ENCODE peak calls at places on chromosomes 1 and 21, in five cellular contexts. I is H1, D is IMR-90, O is neuronal stem cell, Y is trophoblast cell. L is an unnamed sample.

GRCh38 chr1:3553166-3553939 is 58.0 kb downstream of the MEGF6 start:
- DNase-seq in O (no peak), I (no peak), D (peak; percentile 31), Y (peak; percentile 34), L (no peak)

GRCh38 chr1:20847619-20848080 is 60.5 kb upstream of the HP1BP3 start:
- DNase-seq in D (peak; percentile 72), O (no peak), Y (no peak), I (no peak), L (no peak)

GRCh38 chr1:246365708-246366107 is 141.4 kb downstream of the SMYD3 start:
- DNase-seq in O (no peak), D (no peak), Y (no peak), I (no peak), L (no peak)

GRCh38 chr1:178382372-178382771 is 114.4 kb downstream of the CLEC20A start:
- DNase-seq in Y (no peak), I (no peak), O (no peak), D (no peak), L (no peak)

GRCh38 chr1:156926175-156926574 is 5.7 kb downstream of the LRRC71 start:
- DNase-seq in I (no peak), D (peak; percentile 56), Y (no peak), O (no peak), L (peak; percentile 88)

GRCh38 chr1:223556414-223557124 is 108.9 kb downstream of the CAPN8 start:
- DNase-seq in I (peak; percentile 93), Y (peak; percentile 21), D (peak; percentile 1), O (peak; percentile 51), L (no peak)

GRCh38 chr1:205568469-205569361 is 63.1 kb downstream of the ELK4 start:
- DNase-seq in O (no peak), Y (no peak), I (peak; percentile 51), D (no peak), L (no peak)

GRCh38 chr1:90725341-90725960 is 8.3 kb upstream of the BARHL2 start:
- DNase-seq in I (peak; percentile 67), O (no peak), Y (no peak), D (no peak), L (peak; percentile 20)

GRCh38 chr1:61084560-61084991 is 2.2 kb downstream of the NFIA start:
- DNase-seq in Y (no peak), I (no peak), O (no peak), D (no peak), L (no peak)

GRCh38 chr1:43509007-43509739 is 21.5 kb upstream of the PTPRF start:
- DNase-seq in I (peak; percentile 29), D (no peak), O (no peak), Y (no peak), L (no peak)

GRCh38 chr21:14581902-14582457 is 35.9 kb upstream of the SAMSN1 start:
- DNase-seq in D (no peak), O (no peak), Y (peak; percentile 19), I (no peak), L (peak; percentile 13)

GRCh38 chr1:21869620-21870121 is 57.6 kb downstream of the LDLRAD2 start:
- DNase-seq in I (no peak), Y (peak; percentile 16), D (peak; percentile 83), O (no peak), L (peak; percentile 85)

GRCh38 chr21:17089121-17089520 is 423.7 kb upstream of the CXADR start:
- DNase-seq in O (no peak), I (no peak), D (no peak), Y (no peak), L (no peak)

GRCh38 chr1:223331929-223332328 is 32.0 kb downstream of the SUSD4 start:
- DNase-seq in Y (no peak), I (no peak), D (peak; percentile 72), O (no peak), L (no peak)

GRCh38 chr1:46735708-46736324 is 16.9 kb upstream of the EFCAB14 start:
- DNase-seq in Y (no peak), O (peak; percentile 75), I (peak; percentile 72), D (peak; percentile 60), L (peak; percentile 68)

GRCh38 chr21:39084979-39085729 is 98.1 kb downstream of the PSMG1 start:
- DNase-seq in Y (no peak), O (no peak), D (no peak), I (no peak), L (no peak)

GRCh38 chr1:4794020-4794780 is 139.8 kb downstream of the AJAP1 start:
- DNase-seq in O (no peak), D (no peak), I (no peak), Y (no peak), L (no peak)

GRCh38 chr1:201895120-201895665 is 6.5 kb downstream of the SHISA4 start:
- DNase-seq in D (no peak), Y (no peak), I (no peak), O (no peak), L (no peak)

GRCh38 chr21:25831300-25831699 is 96.5 kb downstream of the GABPA start:
- DNase-seq in O (no peak), D (peak; percentile 39), I (no peak), Y (no peak), L (no peak)

GRCh38 chr1:193707271-193708015 is 521.0 kb upstream of the B3GALT2 start:
- DNase-seq in D (peak; percentile 75), I (no peak), Y (no peak), O (no peak), L (peak; percentile 75)

GRCh38 chr21:24050233-24050632 is 1557.0 kb downstream of the MRPL39 start:
- DNase-seq in O (no peak), Y (no peak), I (no peak), D (no peak), L (no peak)

GRCh38 chr1:216523449-216524190 is 100.4 kb upstream of the USH2A start:
- DNase-seq in Y (no peak), D (peak; percentile 87), I (no peak), O (no peak), L (peak; percentile 61)

GRCh38 chr1:218171302-218171893 is 113.7 kb upstream of the RRP15 start:
- DNase-seq in O (peak; percentile 32), I (no peak), Y (peak; percentile 3), D (peak; percentile 49), L (peak; percentile 52)

GRCh38 chr1:182196897-182197546 is 135.5 kb upstream of the ZNF648 start:
- DNase-seq in Y (no peak), O (no peak), D (no peak), I (no peak), L (no peak)

GRCh38 chr21:28805885-28806284 is 186.8 kb downstream of the LTN1 start:
- DNase-seq in D (peak; percentile 97), O (no peak), I (no peak), Y (no peak), L (peak; percentile 87)

GRCh38 chr1:66401244-66401643 is 132.7 kb upstream of the SGIP1 start:
- DNase-seq in I (no peak), O (no peak), Y (no peak), D (no peak), L (no peak)

GRCh38 chr1:156616463-156616862 is 2.8 kb upstream of the HAPLN2 start:
- DNase-seq in Y (no peak), I (no peak), O (no peak), D (peak; percentile 45), L (peak; percentile 93)

GRCh38 chr1:35544976-35545375 is 12.2 kb downstream of the KIAA0319L start:
- DNase-seq in Y (no peak), O (no peak), I (no peak), D (peak; percentile 45), L (peak; percentile 67)

GRCh38 chr1:8629241-8630091 is 188.0 kb downstream of the RERE start:
- DNase-seq in I (no peak), O (no peak), Y (no peak), D (peak; percentile 76), L (peak; percentile 77)

GRCh38 chr1:3393024-3393986 is 61.2 kb upstream of the ARHGEF16 start:
- DNase-seq in I (peak; percentile 68), O (peak; percentile 71), Y (no peak), D (peak; percentile 12), L (peak; percentile 11)

GRCh38 chr1:31957701-31958674 is 19.8 kb upstream of the PTP4A2 start:
- DNase-seq in Y (no peak), I (no peak), O (no peak), D (no peak), L (no peak)

GRCh38 chr1:53586765-53587164 is 127.6 kb downstream of the DMRTB1 start:
- DNase-seq in Y (no peak), I (no peak), D (no peak), O (no peak), L (no peak)

GRCh38 chr1:150168960-150169565 is 19.3 kb downstream of the PLEKHO1 start:
- DNase-seq in O (no peak), Y (peak; percentile 58), D (peak; percentile 63), I (peak; percentile 86), L (peak; percentile 69)

GRCh38 chr1:86913896-86914634 is at the start of gene SELENOF:
- DNase-seq in I (peak; percentile 95), D (peak; percentile 100), Y (peak; percentile 100), O (peak; percentile 100), L (peak; percentile 100)

GRCh38 chr1:86915737-86916235 is 1.4 kb downstream of the HS2ST1 start:
- DNase-seq in D (no peak), Y (no peak), O (no peak), I (no peak), L (no peak)

GRCh38 chr1:86913399-86913895 is 479 bp downstream of the SELENOF start:
- DNase-seq in I (no peak), D (peak; percentile 48), Y (peak; percentile 6), O (no peak), L (peak; percentile 80)

GRCh38 chr1:86914998-86915736 is 732 bp downstream of the HS2ST1 start:
- DNase-seq in O (peak; percentile 59), Y (peak; percentile 33), D (peak; percentile 53), I (peak; percentile 73), L (peak; percentile 75)

GRCh38 chr1:86914635-86914997 is at the start of gene HS2ST1:
- DNase-seq in O (no peak), I (no peak), D (no peak), Y (no peak), L (no peak)
- H3K23ac ChIP-seq in O (peak within 1 kb of the TSS; percentile 87), I (no peak within 1 kb of the TSS), D (peak within 1 kb of the TSS; percentile 99), Y (peak within 1 kb of the TSS; percentile 18), L (peak within 1 kb of the TSS; percentile 99)

GRCh38 chr1:172629170-172629569 is 29.7 kb upstream of the FASLG start:
- DNase-seq in D (no peak), Y (no peak), O (no peak), I (no peak), L (no peak)

GRCh38 chr1:172628416-172628815 is 30.5 kb upstream of the FASLG start:
- DNase-seq in O (no peak), Y (no peak), I (no peak), D (peak; percentile 79), L (peak; percentile 18)

GRCh38 chr1:172629638-172630037 is 29.3 kb upstream of the FASLG start:
- DNase-seq in I (no peak), O (no peak), Y (no peak), D (no peak), L (no peak)

GRCh38 chr1:172630868-172631267 is 28.0 kb upstream of the FASLG start:
- DNase-seq in D (peak; percentile 62), O (no peak), I (no peak), Y (no peak), L (no peak)

GRCh38 chr1:172630060-172630818 is 28.7 kb upstream of the FASLG start:
- DNase-seq in D (peak; percentile 61), O (no peak), Y (no peak), I (no peak), L (no peak)
- H2AFZ ChIP-seq in D (peak overlapping the region; percentile 80), O (no peak overlapping the region), Y (no peak overlapping the region), I (no peak overlapping the region), L (no peak overlapping the region)

GRCh38 chr1:200035956-200036615 is 8.6 kb downstream of the NR5A2 start:
- DNase-seq in I (peak; percentile 72), D (no peak), O (peak; percentile 12), Y (no peak), L (peak; percentile 11)
- H3K4me3 ChIP-seq in I (peak overlapping the region; percentile 63), D (no peak overlapping the region), O (no peak overlapping the region), Y (peak overlapping the region; percentile 12), L (no peak overlapping the region)

GRCh38 chr1:111184648-111185047 is 15.8 kb downstream of the DENND2D start:
- DNase-seq in O (no peak), D (no peak), I (no peak), Y (no peak), L (no peak)
- H3K23ac ChIP-seq in O (no peak overlapping the region), D (no peak overlapping the region), I (no peak overlapping the region), Y (no peak overlapping the region), L (no peak overlapping the region)

L was measured in mesenchymal stem cell.